ENCODE peak calls at places on chromosome X, in seven cellular contexts. One of them, this sample, is unnamed.
A peak's percentile ranks its signal among the peaks of the same experiment; 100 is the strongest.

GRCh38 chrX:149909324-149910177 is 19.8 kb upstream of the HSFX4 start:
- DNase-seq in progenitor cell of endocrine pancreas: no peak
- DNase-seq in activated T-helper 9 cell treated with anti-CD3 and anti-CD28 coated beads, Interleukin-2, amount 50 U/mL, for 16 hours: no peak
- DNase-seq in activated T-helper 1 cell treated with anti-CD3 and anti-CD28 coated beads, Interleukin-2, amount 50 U/mL, for 16 hours: no peak
- DNase-seq in kidney tubule cell: no peak
- DNase-seq in naive thymus-derived CD8-positive, alpha-beta T cell: no peak
- DNase-seq in COLO829: no peak
- DNase-seq in this sample: peak; percentile 44

GRCh38 chrX:109856974-109857373 is 123.9 kb upstream of the ACSL4 start:
- DNase-seq in progenitor cell of endocrine pancreas: no peak
- DNase-seq in activated T-helper 9 cell treated with anti-CD3 and anti-CD28 coated beads, Interleukin-2, amount 50 U/mL, for 16 hours: no peak
- DNase-seq in activated T-helper 1 cell treated with anti-CD3 and anti-CD28 coated beads, Interleukin-2, amount 50 U/mL, for 16 hours: no peak
- DNase-seq in kidney tubule cell: peak; percentile 46
- DNase-seq in naive thymus-derived CD8-positive, alpha-beta T cell: peak; percentile 9
- DNase-seq in COLO829: peak; percentile 21
- DNase-seq in this sample: peak; percentile 28

GRCh38 chrX:370244-370962 is 16.3 kb downstream of the PPP2R3B start:
- DNase-seq in progenitor cell of endocrine pancreas: no peak
- DNase-seq in activated T-helper 9 cell treated with anti-CD3 and anti-CD28 coated beads, Interleukin-2, amount 50 U/mL, for 16 hours: no peak
- DNase-seq in activated T-helper 1 cell treated with anti-CD3 and anti-CD28 coated beads, Interleukin-2, amount 50 U/mL, for 16 hours: no peak
- DNase-seq in kidney tubule cell: no peak
- DNase-seq in naive thymus-derived CD8-positive, alpha-beta T cell: no peak
- DNase-seq in COLO829: no peak
- DNase-seq in this sample: no peak

GRCh38 chrX:133726211-133726630 is 259.2 kb downstream of the GPC3 start:
- DNase-seq in progenitor cell of endocrine pancreas: no peak
- DNase-seq in activated T-helper 9 cell treated with anti-CD3 and anti-CD28 coated beads, Interleukin-2, amount 50 U/mL, for 16 hours: no peak
- DNase-seq in activated T-helper 1 cell treated with anti-CD3 and anti-CD28 coated beads, Interleukin-2, amount 50 U/mL, for 16 hours: no peak
- DNase-seq in kidney tubule cell: peak; percentile 84
- DNase-seq in naive thymus-derived CD8-positive, alpha-beta T cell: no peak
- DNase-seq in COLO829: peak; percentile 36
- DNase-seq in this sample: no peak

GRCh38 chrX:71814123-71814912 is 51.2 kb downstream of the CXorf49B start:
- DNase-seq in progenitor cell of endocrine pancreas: no peak
- DNase-seq in activated T-helper 9 cell treated with anti-CD3 and anti-CD28 coated beads, Interleukin-2, amount 50 U/mL, for 16 hours: no peak
- DNase-seq in activated T-helper 1 cell treated with anti-CD3 and anti-CD28 coated beads, Interleukin-2, amount 50 U/mL, for 16 hours: no peak
- DNase-seq in kidney tubule cell: no peak
- DNase-seq in naive thymus-derived CD8-positive, alpha-beta T cell: no peak
- DNase-seq in COLO829: no peak
- DNase-seq in this sample: no peak

GRCh38 chrX:68193786-68194185 is 239.5 kb downstream of the OPHN1 start:
- DNase-seq in progenitor cell of endocrine pancreas: no peak
- DNase-seq in activated T-helper 9 cell treated with anti-CD3 and anti-CD28 coated beads, Interleukin-2, amount 50 U/mL, for 16 hours: no peak
- DNase-seq in activated T-helper 1 cell treated with anti-CD3 and anti-CD28 coated beads, Interleukin-2, amount 50 U/mL, for 16 hours: no peak
- DNase-seq in kidney tubule cell: no peak
- DNase-seq in naive thymus-derived CD8-positive, alpha-beta T cell: no peak
- DNase-seq in COLO829: no peak
- DNase-seq in this sample: no peak

GRCh38 chrX:115038406-115038805 is 21.0 kb upstream of the IL13RA2 start:
- DNase-seq in progenitor cell of endocrine pancreas: no peak
- DNase-seq in activated T-helper 9 cell treated with anti-CD3 and anti-CD28 coated beads, Interleukin-2, amount 50 U/mL, for 16 hours: no peak
- DNase-seq in activated T-helper 1 cell treated with anti-CD3 and anti-CD28 coated beads, Interleukin-2, amount 50 U/mL, for 16 hours: no peak
- DNase-seq in kidney tubule cell: no peak
- DNase-seq in naive thymus-derived CD8-positive, alpha-beta T cell: no peak
- DNase-seq in COLO829: no peak
- DNase-seq in this sample: no peak

GRCh38 chrX:118523920-118524319 is 28.3 kb downstream of the DOCK11 start:
- DNase-seq in progenitor cell of endocrine pancreas: no peak
- DNase-seq in activated T-helper 9 cell treated with anti-CD3 and anti-CD28 coated beads, Interleukin-2, amount 50 U/mL, for 16 hours: no peak
- DNase-seq in activated T-helper 1 cell treated with anti-CD3 and anti-CD28 coated beads, Interleukin-2, amount 50 U/mL, for 16 hours: no peak
- DNase-seq in kidney tubule cell: no peak
- DNase-seq in naive thymus-derived CD8-positive, alpha-beta T cell: peak; percentile 57
- DNase-seq in COLO829: no peak
- DNase-seq in this sample: peak; percentile 12

GRCh38 chrX:80751456-80751855 is 58.2 kb downstream of the BRWD3 start:
- DNase-seq in progenitor cell of endocrine pancreas: no peak
- DNase-seq in activated T-helper 9 cell treated with anti-CD3 and anti-CD28 coated beads, Interleukin-2, amount 50 U/mL, for 16 hours: no peak
- DNase-seq in activated T-helper 1 cell treated with anti-CD3 and anti-CD28 coated beads, Interleukin-2, amount 50 U/mL, for 16 hours: no peak
- DNase-seq in kidney tubule cell: no peak
- DNase-seq in naive thymus-derived CD8-positive, alpha-beta T cell: no peak
- DNase-seq in COLO829: no peak
- DNase-seq in this sample: no peak

GRCh38 chrX:154050113-154050495 is 30.4 kb upstream of the IRAK1 start:
- DNase-seq in progenitor cell of endocrine pancreas: no peak
- DNase-seq in activated T-helper 9 cell treated with anti-CD3 and anti-CD28 coated beads, Interleukin-2, amount 50 U/mL, for 16 hours: no peak
- DNase-seq in activated T-helper 1 cell treated with anti-CD3 and anti-CD28 coated beads, Interleukin-2, amount 50 U/mL, for 16 hours: no peak
- DNase-seq in kidney tubule cell: no peak
- DNase-seq in naive thymus-derived CD8-positive, alpha-beta T cell: no peak
- DNase-seq in COLO829: no peak
- DNase-seq in this sample: no peak

GRCh38 chrX:110001702-110002299 is 1.1 kb upstream of the TMEM164 start:
- DNase-seq in progenitor cell of endocrine pancreas: no peak
- DNase-seq in activated T-helper 9 cell treated with anti-CD3 and anti-CD28 coated beads, Interleukin-2, amount 50 U/mL, for 16 hours: no peak
- DNase-seq in activated T-helper 1 cell treated with anti-CD3 and anti-CD28 coated beads, Interleukin-2, amount 50 U/mL, for 16 hours: no peak
- DNase-seq in kidney tubule cell: no peak
- DNase-seq in naive thymus-derived CD8-positive, alpha-beta T cell: no peak
- DNase-seq in COLO829: no peak
- DNase-seq in this sample: no peak

GRCh38 chrX:35728481-35728880 is 69.7 kb upstream of the MAGEB16 start:
- DNase-seq in progenitor cell of endocrine pancreas: no peak
- DNase-seq in activated T-helper 9 cell treated with anti-CD3 and anti-CD28 coated beads, Interleukin-2, amount 50 U/mL, for 16 hours: no peak
- DNase-seq in activated T-helper 1 cell treated with anti-CD3 and anti-CD28 coated beads, Interleukin-2, amount 50 U/mL, for 16 hours: no peak
- DNase-seq in kidney tubule cell: peak; percentile 4
- DNase-seq in naive thymus-derived CD8-positive, alpha-beta T cell: no peak
- DNase-seq in COLO829: no peak
- DNase-seq in this sample: no peak

GRCh38 chrX:95117556-95117955 is 1443.5 kb downstream of the FAM133A start:
- DNase-seq in progenitor cell of endocrine pancreas: no peak
- DNase-seq in activated T-helper 9 cell treated with anti-CD3 and anti-CD28 coated beads, Interleukin-2, amount 50 U/mL, for 16 hours: no peak
- DNase-seq in activated T-helper 1 cell treated with anti-CD3 and anti-CD28 coated beads, Interleukin-2, amount 50 U/mL, for 16 hours: no peak
- DNase-seq in kidney tubule cell: no peak
- DNase-seq in naive thymus-derived CD8-positive, alpha-beta T cell: no peak
- DNase-seq in COLO829: no peak
- DNase-seq in this sample: no peak

This sample was measured in CD8-positive, alpha-beta memory T cell.